ENCODE peak calls at places on chromosome 22, in six cellular contexts. D is mammary epithelial cell, L is ovary, P is mucosa of descending colon, X is lung, Q is adrenal gland. V is an unnamed sample.

GRCh38 chr22:50585781-50586180 is 3.1 kb upstream of the CHKB start:
- DNase-seq in X (no peak), L (no peak), Q (no peak), P (no peak), D (no peak), V (peak; percentile 29)

GRCh38 chr22:32764330-32765116 is 37.0 kb upstream of the TIMP3 start:
- DNase-seq in D (peak; percentile 60), Q (peak; percentile 60), X (peak; percentile 36), L (peak; percentile 60), P (no peak), V (no peak)

GRCh38 chr22:33389927-33390326 is 331.7 kb upstream of the SYN3 start:
- DNase-seq in D (no peak), L (no peak), X (no peak), Q (no peak), P (no peak), V (no peak)

GRCh38 chr22:49522582-49523373 is 304.9 kb downstream of the BRD1 start:
- DNase-seq in L (no peak), P (no peak), X (no peak), Q (no peak), D (no peak), V (peak; percentile 58)

GRCh38 chr22:20180245-20180630 is 29.4 kb upstream of the CCDC188 start:
- DNase-seq in L (no peak), D (no peak), P (no peak), X (no peak), Q (no peak), V (no peak)

GRCh38 chr22:20219667-20220628 is 48.2 kb downstream of the RTN4R start:
- DNase-seq in L (no peak), X (no peak), D (no peak), P (no peak), Q (no peak), V (no peak)

GRCh38 chr22:44108806-44109385 is 71.8 kb upstream of the PARVG start:
- DNase-seq in X (no peak), L (no peak), Q (no peak), D (no peak), P (no peak), V (peak; percentile 41)

GRCh38 chr22:17920145-17920605 is 104.2 kb downstream of the MICAL3 start:
- DNase-seq in L (peak; percentile 58), P (peak; percentile 80), D (peak; percentile 72), Q (peak; percentile 91), X (no peak), V (peak; percentile 81)

GRCh38 chr22:38016182-38017078 is 32.1 kb upstream of the SOX10 start:
- DNase-seq in Q (peak; percentile 71), X (peak; percentile 32), D (peak; percentile 34), L (peak; percentile 56), P (no peak), V (no peak)

GRCh38 chr22:44567846-44568493 is 69.9 kb upstream of the RTL6 start:
- DNase-seq in L (peak; percentile 37), X (no peak), Q (peak; percentile 73), D (peak; percentile 17), P (peak; percentile 48), V (peak; percentile 79)

GRCh38 chr22:22479999-22480532 is 28.5 kb downstream of the ZNF280B start:
- DNase-seq in Q (no peak), D (no peak), L (no peak), X (no peak), P (no peak), V (no peak)

GRCh38 chr22:21974058-21974649 is 8.4 kb downstream of the TOP3B start:
- DNase-seq in X (no peak), Q (no peak), P (peak; percentile 33), D (no peak), L (no peak), V (no peak)

GRCh38 chr22:49971232-49972162 is 10.9 kb downstream of the PIM3 start:
- DNase-seq in L (peak; percentile 86), D (no peak), X (peak; percentile 86), Q (peak; percentile 89), P (peak; percentile 92), V (peak; percentile 94)

GRCh38 chr22:42431401-42432019 is 693 bp downstream of the NFAM1 start:
- DNase-seq in X (no peak), D (no peak), Q (no peak), L (no peak), P (no peak), V (no peak)

GRCh38 chr22:26975381-26975780 is 318.0 kb downstream of the MIAT start:
- DNase-seq in L (no peak), P (no peak), X (no peak), Q (no peak), D (no peak), V (no peak)

GRCh38 chr22:23608583-23608982 is 23.5 kb downstream of the DRICH1 start:
- DNase-seq in D (no peak), Q (no peak), L (no peak), X (no peak), P (no peak), V (no peak)

GRCh38 chr22:17655289-17655688 is 16.7 kb downstream of the BCL2L13 start:
- DNase-seq in P (no peak), D (no peak), L (no peak), X (peak; percentile 50), Q (no peak), V (no peak)

GRCh38 chr22:48493733-48494132 is 1333.9 kb downstream of the BRD1 start:
- DNase-seq in D (no peak), P (no peak), L (no peak), Q (no peak), X (no peak), V (peak; percentile 37)

GRCh38 chr22:50184004-50184461 is 1.7 kb upstream of the TRABD start:
- DNase-seq in D (no peak), X (peak; percentile 83), L (peak; percentile 84), P (peak; percentile 78), Q (peak; percentile 81), V (peak; percentile 89)

GRCh38 chr22:33116846-33117547 is 58.8 kb upstream of the SYN3 start:
- DNase-seq in D (peak; percentile 82), P (no peak), Q (no peak), X (no peak), L (no peak), V (no peak)

GRCh38 chr22:17972385-17973181 is 51.8 kb downstream of the MICAL3 start:
- DNase-seq in X (no peak), D (peak; percentile 65), Q (peak; percentile 68), P (no peak), L (peak; percentile 45), V (peak; percentile 67)

DNA sequence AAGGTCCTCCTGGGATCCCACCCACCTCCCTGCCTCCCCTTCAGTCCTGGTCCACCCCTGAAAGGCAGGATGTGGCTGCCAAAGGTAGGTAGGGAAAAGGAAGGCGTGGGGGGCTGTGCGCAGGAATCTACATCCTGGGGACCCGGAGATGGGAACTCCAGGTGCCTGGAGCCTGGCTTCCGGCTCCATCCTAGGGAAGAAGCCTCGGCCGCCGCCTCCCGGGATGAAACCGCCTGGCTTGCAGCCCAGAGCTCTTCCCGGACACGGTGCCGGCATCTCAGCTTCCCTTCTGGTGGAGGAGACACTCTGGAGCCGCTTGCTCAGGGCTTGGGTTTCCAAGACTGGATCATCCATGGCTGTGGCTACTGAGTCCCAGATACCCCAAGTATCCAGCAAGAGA is 33.3 kb upstream of the PDGFB start:
- DNase-seq in P (no peak), D (no peak), X (no peak), L (no peak), Q (peak; percentile 68), V (no peak)
- H3K4me1 ChIP-seq in P (no peaks in the 10 kb centered on the region), D (peaks cover 6% of the 10 kb centered on the region), X (no peaks in the 10 kb centered on the region), L (no peaks in the 10 kb centered on the region), Q (peaks cover 8% of the 10 kb centered on the region), V (peaks cover 7% of the 10 kb centered on the region)

GRCh38 chr22:30086496-30086895 is 6.2 kb downstream of the HORMAD2 start:
- DNase-seq in P (no peak), Q (no peak), D (no peak), X (no peak), L (no peak), V (no peak)

GRCh38 chr22:30089655-30089974 is 9.4 kb downstream of the HORMAD2 start:
- DNase-seq in Q (no peak), L (no peak), P (no peak), X (no peak), D (no peak), V (no peak)

GRCh38 chr22:30092686-30093085 is 12.4 kb downstream of the HORMAD2 start:
- DNase-seq in L (no peak), P (no peak), D (no peak), X (no peak), Q (no peak), V (no peak)

GRCh38 chr22:30088468-30088867 is 8.2 kb downstream of the HORMAD2 start:
- DNase-seq in Q (no peak), X (no peak), D (no peak), P (no peak), L (no peak), V (no peak)

GRCh38 chr22:30087611-30088010 is 7.3 kb downstream of the HORMAD2 start:
- DNase-seq in P (no peak), D (no peak), Q (no peak), X (no peak), L (no peak), V (no peak)
- H3K4me1 ChIP-seq in P (no peaks in the 10 kb centered on the region), D (no peaks in the 10 kb centered on the region), Q (no peaks in the 10 kb centered on the region), X (no peaks in the 10 kb centered on the region), L (no peaks in the 10 kb centered on the region), V (peaks cover 10% of the 10 kb centered on the region)

GRCh38 chr22:30286813-30287625 is 2.3 kb downstream of the CASTOR1 start:
- DNase-seq in P (peak; percentile 86), D (peak; percentile 38), L (peak; percentile 71), Q (peak; percentile 84), X (peak; percentile 75), V (peak; percentile 96)
- H3K4me1 ChIP-seq in P (peaks cover 20% of the 10 kb centered on the region), D (peaks cover 35% of the 10 kb centered on the region), L (peaks cover 17% of the 10 kb centered on the region), Q (peaks cover 39% of the 10 kb centered on the region), X (peaks cover 4% of the 10 kb centered on the region), V (peaks cover 76% of the 10 kb centered on the region)

GRCh38 chr22:46109474-46110003 is 40.8 kb upstream of the PPARA start:
- DNase-seq in P (no peak), Q (no peak), L (peak; percentile 41), X (no peak), D (no peak), V (no peak)
- H3K4me1 ChIP-seq in P (peaks cover 47% of the 10 kb centered on the region), Q (peaks cover 99% of the 10 kb centered on the region), L (peaks cover 67% of the 10 kb centered on the region), X (no peaks in the 10 kb centered on the region), D (peaks cover 87% of the 10 kb centered on the region), V (peaks cover 99% of the 10 kb centered on the region)

V was measured in spleen.